ENCODE peak calls at places on chromosomes 2 and 18, in nine cellular contexts. H is BJ, T is pancreas, F is tibial artery, E is cardiac fibroblast, I is cardiac muscle cell, A is GM12865, R is PC-9, J is WERI-Rb-1. O is an unnamed sample.

GRCh38 chr2:222736301-222736700 is 64.8 kb downstream of the MOGAT1 start:
- DNase-seq in H (no peak), J (no peak), A (no peak), I (peak), T (no peak), F (no peak), E (peak), R (no peak), O (peak)

GRCh38 chr2:30789670-30790210 is 17.5 kb downstream of the CAPN13 start:
- DNase-seq in F (no peak), R (no peak), A (no peak), I (no peak), T (no peak), J (peak), H (no peak), E (no peak), O (no peak)

GRCh38 chr18:54852780-54853675 is 24.8 kb downstream of the RAB27B start:
- DNase-seq in J (no peak), E (peak), I (peak), A (no peak), F (no peak), T (no peak), R (no peak), H (no peak), O (no peak)

GRCh38 chr2:41930807-41931566 is 116.8 kb upstream of the PKDCC start:
- DNase-seq in J (no peak), R (peak), E (peak), I (peak), T (no peak), F (no peak), H (peak), A (peak), O (no peak)

GRCh38 chr18:62505669-62506494 is 16.9 kb upstream of the ZCCHC2 start:
- DNase-seq in J (no peak), A (peak), T (no peak), R (no peak), F (no peak), I (no peak), H (no peak), E (peak), O (no peak)

GRCh38 chr2:69381337-69381737 is 5.7 kb downstream of the GFPT1 start:
- DNase-seq in J (no peak), T (no peak), F (no peak), H (no peak), E (peak), R (peak), A (no peak), I (peak), O (no peak)

GRCh38 chr2:208031608-208032019 is 6.3 kb upstream of the PLEKHM3 start:
- DNase-seq in J (no peak), T (no peak), R (peak), I (peak), H (no peak), A (peak), F (no peak), E (peak), O (no peak)

GRCh38 chr2:224059178-224059577 is 20.1 kb upstream of the SERPINE2 start:
- DNase-seq in J (no peak), T (no peak), E (no peak), F (no peak), H (no peak), I (no peak), R (no peak), A (no peak), O (no peak)

GRCh38 chr18:77132369-77133050 is at the start of gene MBP:
- DNase-seq in F (peak), T (peak), J (no peak), H (no peak), A (peak), E (no peak), I (no peak), R (peak), O (no peak)

GRCh38 chr2:108244667-108245414 is 5.1 kb downstream of the SULT1C3 start:
- DNase-seq in J (no peak), E (no peak), T (no peak), H (no peak), A (no peak), R (no peak), F (no peak), I (no peak), O (no peak)

GRCh38 chr2:230847883-230848388 is 16.8 kb upstream of the ITM2C start:
- DNase-seq in T (peak), F (peak), E (peak), H (no peak), R (peak), I (peak), A (peak), J (peak), O (peak)

GRCh38 chr2:241808051-241808450 is 942 bp upstream of the NEU4 start:
- DNase-seq in I (peak), F (no peak), H (no peak), J (peak), E (no peak), R (no peak), A (no peak), T (no peak), O (no peak)

GRCh38 chr2:28637648-28638047 is 114.0 kb upstream of the PPP1CB start:
- DNase-seq in J (no peak), R (no peak), H (no peak), T (no peak), A (no peak), E (no peak), I (no peak), F (no peak), O (no peak)

GRCh38 chr2:16717477-16717876 is 51.8 kb upstream of the CYRIA start:
- DNase-seq in F (no peak), I (no peak), A (no peak), R (no peak), E (no peak), T (no peak), J (no peak), H (no peak), O (no peak)

GRCh38 chr18:51025512-51025911 is 4.5 kb upstream of the SMAD4 start:
- DNase-seq in R (no peak), A (no peak), J (no peak), E (no peak), I (no peak), T (no peak), F (no peak), H (no peak), O (no peak)

GRCh38 chr18:21996261-21996892 is 173.0 kb upstream of the GATA6 start:
- DNase-seq in R (no peak), J (no peak), T (peak), F (no peak), H (no peak), A (no peak), I (peak), E (peak), O (peak)

GRCh38 chr18:58412844-58413666 is 215.8 kb downstream of the ALPK2 start:
- DNase-seq in A (no peak), F (peak), R (no peak), T (no peak), E (no peak), I (no peak), J (no peak), H (no peak), O (no peak)

GRCh38 chr2:11933854-11934253 is 187.4 kb downstream of the LPIN1 start:
- DNase-seq in H (no peak), F (no peak), R (no peak), E (no peak), J (no peak), A (peak), T (no peak), I (no peak), O (no peak)

GRCh38 chr2:226903179-226903578 is 67.3 kb downstream of the RHBDD1 start:
- DNase-seq in T (no peak), E (peak), H (no peak), A (no peak), I (peak), J (no peak), R (no peak), F (no peak), O (no peak)

GRCh38 chr2:222859786-222860726 is 780 bp upstream of the ACSL3 start:
- DNase-seq in F (no peak), J (peak), A (no peak), I (peak), T (peak), H (no peak), E (peak), R (peak), O (peak)

GRCh38 chr2:232485757-232486557 is 1.7 kb downstream of the ECEL1 start:
- DNase-seq in E (no peak), J (no peak), H (no peak), A (no peak), R (no peak), F (peak), T (no peak), I (no peak), O (no peak)

GRCh38 chr18:58640428-58640805 is 11.5 kb upstream of the ALPK2 start:
- DNase-seq in H (no peak), I (no peak), A (no peak), F (no peak), E (no peak), R (no peak), T (no peak), J (no peak), O (no peak)

GRCh38 chr2:110866496-110866895 is 134.1 kb downstream of the ACOXL start:
- DNase-seq in T (no peak), R (no peak), E (no peak), H (no peak), F (no peak), I (no peak), J (no peak), A (no peak), O (no peak)

DNA sequence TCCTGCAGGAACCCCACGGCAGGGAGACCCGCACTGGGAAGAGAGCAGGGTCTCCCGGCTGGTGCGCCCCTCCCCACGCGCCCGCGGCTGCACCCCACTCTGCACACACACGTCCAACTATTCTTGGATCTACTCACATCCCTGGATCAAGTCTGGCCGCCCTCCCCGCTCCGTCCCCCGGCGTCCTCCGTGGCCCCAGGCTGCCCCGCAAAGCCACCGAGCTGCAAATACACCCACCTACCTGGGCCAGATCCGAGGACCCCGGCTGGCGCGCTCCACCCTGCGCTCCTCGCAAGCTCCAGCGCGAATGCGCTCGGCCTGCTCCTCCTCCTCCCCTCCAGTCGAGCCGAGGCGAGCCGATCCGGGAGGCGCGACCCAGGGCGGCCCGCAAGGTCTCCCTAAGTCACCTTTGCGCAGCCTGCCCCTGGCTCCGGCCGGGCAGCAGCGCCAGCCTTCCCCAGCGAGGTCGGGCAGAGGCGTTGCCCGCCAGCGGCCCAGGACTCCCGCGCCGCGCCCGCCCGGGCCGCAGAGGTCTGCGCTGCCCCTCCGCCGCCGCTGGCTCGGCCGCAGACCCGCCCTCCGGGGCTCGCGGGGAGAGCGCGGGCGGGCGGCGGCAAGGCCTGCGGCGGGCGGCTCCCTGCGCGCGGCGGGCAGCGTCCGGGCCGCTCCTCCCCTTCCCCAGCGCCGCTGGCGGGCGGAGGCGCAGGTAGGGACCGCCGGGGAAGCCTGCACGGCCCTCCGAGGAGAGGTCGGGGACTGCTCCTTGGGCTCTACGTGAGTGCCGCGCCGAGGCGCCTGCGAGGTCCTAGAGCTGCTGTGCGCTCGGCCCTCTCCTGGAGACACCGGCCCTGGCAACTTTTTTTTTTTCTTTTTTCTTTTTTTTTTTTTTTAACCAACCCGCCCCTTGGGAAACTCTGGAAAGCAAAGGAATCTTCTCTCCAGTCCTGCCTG is 126.0 kb downstream of the OSBPL1A start:
- DNase-seq in J (peak), E (peak), F (peak), A (peak), I (peak), H (no peak), R (peak), T (peak), O (peak)
- H3K4me3 ChIP-seq in J (peak), E (peak), F (peak), A (no peak), I (peak), H (peak), R (peak), T (peak), O (peak)

DNA sequence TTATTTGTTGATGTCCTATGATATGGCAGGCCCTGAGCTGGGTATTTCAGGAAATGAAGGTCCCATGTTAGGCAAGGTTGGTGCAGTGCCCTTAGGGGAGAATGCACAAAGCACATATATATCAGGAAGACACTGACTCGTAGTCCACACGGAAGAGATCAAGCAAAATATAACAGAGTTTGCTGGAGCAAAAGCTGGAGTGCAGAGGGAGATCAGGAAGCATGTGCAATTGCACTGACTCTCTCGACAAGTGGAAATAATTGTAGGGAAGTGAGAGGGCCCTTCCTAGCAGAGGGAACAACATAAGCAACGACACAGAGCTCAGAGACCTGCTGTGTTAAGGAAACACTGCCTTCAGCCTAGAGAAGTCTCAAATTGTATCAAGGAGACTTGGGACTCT is 4.2 kb downstream of the ZNF385B start:
- DNase-seq in A (no peak), R (no peak), F (no peak), T (no peak), E (no peak), J (no peak), H (no peak), I (no peak), O (no peak)
- H3K4me3 ChIP-seq in A (no peak), R (no peak), F (no peak), T (no peak), E (no peak), J (no peak), H (no peak), I (no peak), O (no peak)

DNA sequence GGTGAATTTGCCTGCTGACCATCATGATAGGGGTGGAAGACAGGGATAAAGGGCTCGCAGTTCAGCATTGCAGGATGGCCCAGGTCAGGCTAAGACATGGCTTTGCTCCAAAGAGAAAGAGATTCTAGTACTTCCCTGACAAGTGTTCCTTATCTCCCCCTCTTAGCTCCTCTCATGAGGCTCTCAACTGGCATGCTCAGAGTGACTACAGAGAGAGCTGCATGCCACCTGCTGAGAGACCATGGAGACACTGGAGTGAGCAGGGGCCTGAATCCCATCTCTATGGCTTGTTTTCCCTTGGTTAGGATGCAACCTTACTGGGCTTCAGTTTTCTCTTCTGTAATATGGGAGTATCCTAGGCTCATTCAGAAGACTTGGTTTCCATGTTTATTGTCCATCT is 94.3 kb downstream of the ARHGAP15 start:
- DNase-seq in A (no peak), E (no peak), J (no peak), T (no peak), H (no peak), R (no peak), F (no peak), I (no peak), O (no peak)
- H3K4me3 ChIP-seq in A (no peak), E (no peak), J (no peak), T (no peak), H (no peak), R (no peak), F (no peak), I (no peak), O (no peak)

GRCh38 chr2:164567335-164567989 is 53.8 kb downstream of the GRB14 start:
- DNase-seq in R (no peak), T (no peak), E (no peak), J (no peak), A (no peak), F (no peak), H (no peak), I (no peak), O (no peak)
- H3K4me3 ChIP-seq in R (no peak), T (peak), E (no peak), J (no peak), A (no peak), F (no peak), H (no peak), I (no peak), O (no peak)

DNA sequence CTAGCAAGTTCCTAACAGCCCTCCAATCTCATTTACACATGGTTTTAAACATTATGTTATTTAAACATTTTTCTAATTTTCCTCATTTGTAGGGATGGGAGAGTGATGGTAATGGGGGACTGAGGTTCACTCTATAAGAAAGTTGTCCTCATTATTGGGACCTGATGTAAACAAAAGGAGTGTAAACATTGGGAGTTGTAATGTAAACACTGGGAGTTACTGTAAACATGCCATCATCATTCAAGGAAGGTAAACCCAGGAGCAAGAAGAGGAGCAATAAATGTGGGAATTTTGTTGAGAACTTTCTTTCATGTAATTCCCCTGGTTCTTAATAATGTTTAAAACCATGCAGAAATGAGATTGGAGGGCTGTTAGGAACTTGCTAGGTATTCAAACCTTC is 17.8 kb downstream of the RFTN2 start:
- DNase-seq in E (no peak), R (no peak), H (no peak), T (no peak), A (no peak), F (no peak), I (no peak), J (no peak), O (no peak)
- H3K4me3 ChIP-seq in E (no peak), R (no peak), H (no peak), T (no peak), A (no peak), F (no peak), I (no peak), J (no peak), O (no peak)

GRCh38 chr2:75261923-75262322 is 62.6 kb upstream of the TACR1 start:
- DNase-seq in H (no peak), J (no peak), F (no peak), E (no peak), I (no peak), R (no peak), A (no peak), T (no peak), O (no peak)
- H3K4me3 ChIP-seq in H (no peak), J (no peak), F (no peak), E (no peak), I (no peak), R (no peak), A (no peak), T (no peak), O (no peak)